ENCODE peak calls at places on chromosomes 13 and 19, in seven cellular contexts. F is Peyer's patch, M is H7, H is neural progenitor cell, T is brain microvascular endothelial cell, K is heart left ventricle, B is foreskin fibroblast. Y is an unnamed sample.

GRCh38 chr13:33806470-33807248 is 11.3 kb upstream of the RFC3 start:
- DNase-seq in F (no peak), M (no peak), H (no peak), T (no peak), K (no peak), B (no peak), Y (no peak)

GRCh38 chr19:46656541-46656940 is 4.4 kb downstream of the DACT3 start:
- DNase-seq in F (no peak), M (no peak), H (no peak), T (no peak), K (no peak), B (no peak), Y (no peak)

GRCh38 chr19:41936961-41937360 is 8.7 kb upstream of the ERFL start:
- DNase-seq in F (no peak), M (no peak), H (no peak), T (no peak), K (no peak), B (no peak), Y (no peak)

GRCh38 chr13:36796052-36796451 is 23.0 kb upstream of the RFXAP start:
- DNase-seq in F (no peak), M (no peak), H (no peak), T (no peak), K (no peak), B (no peak), Y (no peak)

GRCh38 chr19:41364546-41365391 is 820 bp upstream of the B9D2 start:
- DNase-seq in F (no peak), M (no peak), H (no peak), T (no peak), K (no peak), B (no peak), Y (no peak)

GRCh38 chr19:50739841-50740426 is 16.8 kb downstream of the CLEC11A start:
- DNase-seq in F (no peak), M (peak), H (peak), T (no peak), K (no peak), B (no peak), Y (no peak)

GRCh38 chr13:113785051-113786010 is 26.3 kb downstream of the TMEM255B start:
- DNase-seq in F (peak), M (no peak), H (no peak), T (peak), K (no peak), B (peak), Y (peak)

GRCh38 chr19:56111601-56112312 is 9.3 kb downstream of the ZNF787 start:
- DNase-seq in F (peak), M (peak), H (peak), T (no peak), K (no peak), B (no peak), Y (no peak)

GRCh38 chr19:4009990-4010807 is 2.7 kb downstream of the PIAS4 start:
- DNase-seq in F (peak), M (peak), H (no peak), T (no peak), K (no peak), B (no peak), Y (no peak)
- H3K4me3 ChIP-seq in F (no peak), M (no peak), H (no peak), T (no peak), K (peak), B (no peak), Y (peak)

DNA sequence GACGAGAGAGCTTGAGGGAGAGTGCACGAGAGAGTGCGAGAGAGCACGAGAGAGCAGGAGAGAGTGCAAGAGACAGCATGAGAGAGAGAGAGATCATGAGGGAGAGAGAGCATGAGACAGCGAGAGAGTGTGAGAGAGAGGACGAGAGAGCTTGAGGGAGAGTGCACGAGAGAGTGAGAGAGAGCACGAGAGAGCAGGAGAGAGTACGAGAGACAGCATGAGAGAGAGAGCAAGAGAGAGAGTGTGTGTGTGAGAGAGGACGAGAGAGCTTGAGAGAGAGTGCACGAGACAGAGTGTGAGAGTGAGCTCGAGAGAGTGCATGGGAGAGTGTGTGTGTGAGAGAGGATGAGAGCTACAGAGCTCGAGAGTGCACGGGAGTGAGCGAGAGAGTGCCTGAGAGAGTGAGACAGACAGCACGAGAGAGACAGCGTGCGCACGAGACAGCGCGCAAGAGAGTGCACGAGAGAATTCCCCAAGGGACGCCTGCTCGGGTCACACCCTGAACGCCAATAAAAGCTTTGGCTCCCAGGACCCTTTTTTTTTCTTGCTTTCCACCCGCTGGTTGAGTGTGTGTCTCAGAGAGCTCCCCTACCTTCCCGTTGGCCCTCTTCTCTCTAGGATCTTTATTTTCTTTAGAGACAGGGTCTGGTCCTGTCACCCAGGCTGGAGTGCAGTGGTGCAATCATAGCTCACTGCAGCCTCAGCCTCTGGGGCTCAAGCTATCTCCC is 3.7 kb downstream of the CD70 start:
- DNase-seq in F (no peak), M (peak), H (peak), T (no peak), K (no peak), B (no peak), Y (peak)
- H3K4me3 ChIP-seq in F (no peak), M (peak), H (peak), T (no peak), K (no peak), B (peak), Y (peak)

GRCh38 chr13:42593719-42594012 is 19.7 kb downstream of the TNFSF11 start:
- DNase-seq in F (no peak), M (peak), H (no peak), T (no peak), K (no peak), B (no peak), Y (no peak)
- H3K4me3 ChIP-seq in F (no peak), M (no peak), H (no peak), T (no peak), K (no peak), B (no peak), Y (no peak)

GRCh38 chr19:14149011-14149410 is 12.6 kb upstream of the ASF1B start:
- DNase-seq in F (peak), M (peak), H (no peak), T (no peak), K (no peak), B (no peak), Y (no peak)
- H3K4me3 ChIP-seq in F (no peak), M (peak), H (no peak), T (no peak), K (peak), B (no peak), Y (peak)

GRCh38 chr19:11540642-11541041 is 2.0 kb downstream of the CNN1 start:
- DNase-seq in F (no peak), M (peak), H (no peak), T (no peak), K (no peak), B (no peak), Y (no peak)

GRCh38 chr19:11538232-11539036 is at the start of gene CNN1:
- DNase-seq in F (no peak), M (peak), H (peak), T (peak), K (peak), B (peak), Y (peak)

GRCh38 chr19:11534538-11534937 is 4.1 kb upstream of the CNN1 start:
- DNase-seq in F (no peak), M (no peak), H (no peak), T (no peak), K (no peak), B (no peak), Y (no peak)

GRCh38 chr19:11539495-11540365 is 1.1 kb downstream of the CNN1 start:
- DNase-seq in F (no peak), M (peak), H (peak), T (peak), K (peak), B (no peak), Y (no peak)

DNA sequence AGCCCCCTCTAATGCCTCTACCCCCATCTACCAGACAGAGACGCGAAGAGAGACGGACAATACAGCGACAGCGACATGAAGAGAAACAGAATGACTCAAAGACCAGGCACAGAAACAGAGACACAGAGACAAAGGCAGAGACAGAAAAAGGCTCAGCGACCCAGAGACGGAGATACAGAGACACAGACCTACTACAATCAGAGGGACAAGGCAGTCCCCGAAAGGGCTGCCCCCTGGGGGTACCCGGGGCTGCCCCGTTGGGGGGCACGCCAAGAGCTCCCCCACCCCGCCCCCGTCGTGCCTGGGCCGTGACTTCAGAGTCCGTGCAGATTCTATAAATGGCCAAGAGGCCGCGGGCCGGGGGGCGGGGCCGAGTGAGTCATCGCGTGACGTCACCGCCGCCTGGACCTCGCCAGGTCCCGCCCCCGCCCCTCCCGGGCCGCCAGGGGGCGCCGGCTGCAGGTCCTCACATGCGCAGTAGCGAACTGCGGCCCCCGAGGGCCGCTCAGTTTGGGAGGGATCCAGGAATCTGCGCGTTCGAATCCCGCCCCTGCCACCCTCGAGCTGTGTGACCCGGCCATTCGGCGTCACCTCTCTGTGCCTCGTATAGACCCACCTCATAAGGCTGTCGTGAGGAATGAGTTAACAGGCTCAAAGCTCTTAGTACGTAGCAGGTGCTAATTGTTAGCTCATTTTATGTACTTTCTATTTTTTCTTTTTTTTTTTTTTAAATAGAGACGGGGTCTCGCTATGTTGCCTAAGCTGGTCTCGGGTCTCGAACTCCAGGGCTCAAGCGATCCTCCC is 2.7 kb upstream of the CNN1 start:
- DNase-seq in F (peak), M (peak), H (peak), T (peak), K (peak), B (peak), Y (peak)
- H3K4me3 ChIP-seq in F (peak), M (peak), H (peak), T (peak), K (peak), B (peak), Y (peak)

GRCh38 chr19:2039959-2040646 is 10.9 kb downstream of the MKNK2 start:
- DNase-seq in F (peak), M (peak), H (no peak), T (no peak), K (no peak), B (no peak), Y (no peak)

GRCh38 chr19:2040647-2041435 is 10.2 kb downstream of the MKNK2 start:
- DNase-seq in F (no peak), M (peak), H (no peak), T (no peak), K (no peak), B (no peak), Y (no peak)

GRCh38 chr19:2041686-2042484 is 9.2 kb downstream of the MKNK2 start:
- DNase-seq in F (peak), M (peak), H (peak), T (peak), K (peak), B (peak), Y (peak)

GRCh38 chr19:2042485-2043268 is 8.4 kb downstream of the MKNK2 start:
- DNase-seq in F (peak), M (peak), H (peak), T (no peak), K (no peak), B (no peak), Y (no peak)

DNA sequence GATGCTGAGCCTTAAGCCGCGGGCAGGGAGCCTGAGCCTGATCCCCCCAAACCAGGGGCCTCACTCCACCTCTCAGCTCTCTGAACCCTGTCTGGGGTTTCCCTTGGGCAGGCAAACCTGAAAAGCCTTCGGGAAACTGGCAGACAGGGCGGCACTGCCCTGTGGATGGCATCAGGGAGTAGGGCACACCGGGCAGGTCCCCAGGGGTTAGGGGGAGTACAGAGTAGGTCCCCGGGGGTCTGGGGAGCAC is 9.7 kb downstream of the MKNK2 start:
- DNase-seq in F (no peak), M (no peak), H (no peak), T (no peak), K (no peak), B (no peak), Y (no peak)
- H3K4me3 ChIP-seq in F (peak), M (no peak), H (peak), T (no peak), K (peak), B (no peak), Y (no peak)